ENCODE peak calls at places on chromosomes 4 and X, in four cellular contexts. K, I, O and P are unnamed samples.

GRCh38 chr4:10006604-10007435 is 14.5 kb downstream of the SLC2A9 start:
- DNase-seq in I (no peak), O (no peak), K (no peak), P (peak; percentile 81)

GRCh38 chrX:16138108-16138427 is 14.7 kb downstream of the GRPR start:
- DNase-seq in I (no peak), O (no peak), K (no peak), P (no peak)

GRCh38 chr4:139734201-139734874 is 68.7 kb downstream of the MGST2 start:
- DNase-seq in I (no peak), K (peak; percentile 65), O (no peak), P (peak; percentile 49)

GRCh38 chr4:125316391-125316780 is 1.6 kb downstream of the FAT4 start:
- DNase-seq in K (no peak), I (no peak), O (no peak), P (peak; percentile 85)

GRCh38 chr4:55851885-55852284 is 1.6 kb upstream of the EXOC1 start:
- DNase-seq in O (no peak), I (no peak), K (no peak), P (no peak)

GRCh38 chr4:145279122-145279960 is 99.0 kb upstream of the OTUD4 start:
- DNase-seq in K (peak; percentile 81), I (no peak), O (no peak), P (no peak)

GRCh38 chr4:83556836-83557235 is 20.9 kb downstream of the GPAT3 start:
- DNase-seq in I (no peak), K (no peak), O (no peak), P (no peak)

GRCh38 chrX:66071116-66071515 is 31.2 kb upstream of the VSIG4 start:
- DNase-seq in I (no peak), O (no peak), K (no peak), P (no peak)

GRCh38 chr4:38948551-38948950 is 80.9 kb downstream of the FAM114A1 start:
- DNase-seq in I (no peak), O (no peak), K (peak; percentile 95), P (no peak)

GRCh38 chrX:413322-414201 is 26.9 kb upstream of the PPP2R3B start:
- DNase-seq in K (peak; percentile 9), O (no peak), I (no peak), P (no peak)

GRCh38 chr4:85784348-85784747 is 309.4 kb downstream of the ARHGAP24 start:
- DNase-seq in O (no peak), K (no peak), I (no peak), P (no peak)

GRCh38 chr4:37516057-37516775 is 170.0 kb downstream of the RELL1 start:
- DNase-seq in I (no peak), O (no peak), K (no peak), P (no peak)

GRCh38 chr4:55172694-55173287 is 47.4 kb upstream of the KDR start:
- DNase-seq in I (no peak), K (no peak), O (no peak), P (no peak)

GRCh38 chr4:185822791-185823190 is 10.8 kb upstream of the SORBS2 start:
- DNase-seq in I (no peak), O (no peak), K (no peak), P (no peak)

GRCh38 chr4:139523076-139523475 is 32.9 kb downstream of the SETD7 start:
- DNase-seq in O (no peak), I (no peak), K (peak; percentile 40), P (no peak)

GRCh38 chr4:178632415-178632814 is 1190.2 kb upstream of the AGA start:
- DNase-seq in O (no peak), I (no peak), K (no peak), P (no peak)

GRCh38 chr4:65437102-65437501 is 233.2 kb downstream of the EPHA5 start:
- DNase-seq in I (no peak), O (no peak), K (no peak), P (no peak)

GRCh38 chr4:143642611-143643010 is 57.9 kb downstream of the FREM3 start:
- DNase-seq in I (no peak), O (no peak), K (no peak), P (no peak)

GRCh38 chrX:3550160-3550765 is 163.2 kb downstream of the PRKX start:
- DNase-seq in I (no peak), K (no peak), O (no peak), P (no peak)

GRCh38 chrX:38754102-38754790 is 47.0 kb upstream of the MID1IP1 start:
- DNase-seq in I (no peak), O (peak; percentile 7), K (peak; percentile 58), P (no peak)

GRCh38 chr4:180060159-180060889 is 2182.9 kb upstream of the TENM3 start:
- DNase-seq in O (no peak), I (no peak), K (peak; percentile 37), P (no peak)

GRCh38 chr4:180059216-180059881 is 2183.9 kb upstream of the TENM3 start:
- DNase-seq in O (no peak), K (no peak), I (no peak), P (peak; percentile 74)

GRCh38 chr4:180057891-180058643 is 2185.1 kb upstream of the TENM3 start:
- DNase-seq in K (no peak), O (no peak), I (no peak), P (peak; percentile 20)

GRCh38 chr4:180058731-180059215 is 2184.4 kb upstream of the TENM3 start:
- DNase-seq in O (no peak), I (no peak), K (peak; percentile 44), P (peak; percentile 20)

GRCh38 chr4:180057198-180057821 is 2185.9 kb upstream of the TENM3 start:
- DNase-seq in K (no peak), I (no peak), O (no peak), P (no peak)
- H3K4me3 ChIP-seq in K (no peak overlapping the region), I (peak overlapping the region; percentile 60), O (no peak overlapping the region), P (no peak overlapping the region)

GRCh38 chrX:33149085-33149484 is 62.3 kb downstream of the DMD start:
- DNase-seq in I (no peak), O (no peak), K (no peak), P (no peak)
- H3K4me3 ChIP-seq in I (no peak overlapping the region), O (no peak overlapping the region), K (no peak overlapping the region), P (no peak overlapping the region)

GRCh38 chrX:130171446-130172126 is at the start of gene RAB33A:
- DNase-seq in O (peak; percentile 37), K (no peak), I (no peak), P (peak; percentile 85)
- H3K4me3 ChIP-seq in O (peak within 1 kb of the TSS; percentile 91), K (peak within 1 kb of the TSS; percentile 42), I (peak within 1 kb of the TSS; percentile 52), P (peak within 1 kb of the TSS; percentile 46)

GRCh38 chr4:151228196-151229119 is 48.5 kb upstream of the PRSS48 start:
- DNase-seq in I (no peak), K (peak; percentile 28), O (no peak), P (no peak)

GRCh38 chr4:151223465-151223864 is 53.5 kb upstream of the PRSS48 start:
- DNase-seq in K (no peak), I (no peak), O (no peak), P (no peak)

GRCh38 chr4:151231915-151232595 is 44.9 kb upstream of the PRSS48 start:
- DNase-seq in K (no peak), O (no peak), I (no peak), P (no peak)

GRCh38 chr4:151227731-151228130 is 49.2 kb upstream of the PRSS48 start:
- DNase-seq in I (peak; percentile 83), K (peak; percentile 78), O (no peak), P (peak; percentile 31)

DNA sequence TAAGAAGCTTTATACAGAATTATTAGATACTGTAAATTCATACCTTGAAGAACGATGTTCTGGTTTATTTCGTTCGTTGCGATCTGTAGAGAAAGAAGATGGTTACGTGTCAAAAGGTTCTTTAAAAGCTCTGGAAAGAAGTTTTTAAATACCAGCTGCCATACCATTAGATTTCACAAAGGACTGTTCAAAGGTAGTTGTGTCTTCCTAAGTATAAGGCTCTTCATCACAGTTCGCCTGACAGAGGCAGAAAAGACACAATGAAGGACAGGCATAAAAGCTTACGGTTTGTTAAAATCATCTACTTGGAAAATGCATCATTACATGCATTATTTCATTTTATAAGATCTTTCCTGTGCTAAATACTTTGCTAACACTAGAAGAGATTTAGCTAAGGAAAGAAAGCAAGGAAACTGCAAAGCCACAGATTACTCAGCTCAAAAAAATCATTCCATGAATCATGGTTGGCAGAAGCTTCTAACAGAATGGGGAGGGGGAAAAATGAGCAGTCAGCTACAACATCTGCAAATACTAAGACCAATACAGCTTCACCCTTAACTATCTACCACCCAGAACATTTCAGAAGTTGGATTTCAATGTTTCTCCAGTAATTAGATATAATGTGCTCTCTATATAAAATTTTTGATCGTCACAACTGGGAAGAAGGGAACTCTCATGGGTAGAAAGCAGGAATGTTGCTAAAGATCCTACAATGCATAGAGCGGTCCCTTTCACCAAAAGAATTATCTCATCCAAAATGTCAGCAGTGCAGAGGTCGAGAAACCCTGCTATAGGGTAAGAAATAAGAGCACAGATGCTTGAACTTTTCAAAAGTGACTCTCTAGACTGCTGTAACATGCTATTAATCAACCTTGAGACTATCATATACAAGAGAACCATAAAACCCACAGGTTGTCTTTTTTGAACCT is 50.7 kb upstream of the PRSS48 start:
- DNase-seq in O (no peak), I (no peak), K (peak; percentile 88), P (no peak)
- H3K4me3 ChIP-seq in O (no peak overlapping the region), I (peak overlapping the region; percentile 49), K (peak overlapping the region; percentile 59), P (peak overlapping the region; percentile 29)

GRCh38 chrX:24055043-24055356 is 244 bp downstream of the EIF2S3 start:
- DNase-seq in I (no peak), K (no peak), O (no peak), P (no peak)
- H3K4me3 ChIP-seq in I (no peak overlapping the region), K (peak overlapping the region; percentile 78), O (no peak overlapping the region), P (peak overlapping the region; percentile 92)